ENCODE peak calls at places on chromosomes 12 and 14, in five cellular contexts. J, Y, U, V and F are unnamed samples. For H3K9me3, the result is how much of the 10 kb centered on the place peaks cover.

GRCh38 chr12:109310247-109311125 is 1.4 kb upstream of the FOXN4 start:
- DNase-seq in J (no peak), Y (no peak), U (no peak), V (no peak), F (no peak)

GRCh38 chr14:95895720-95896119 is 19.1 kb downstream of the TUNAR start:
- DNase-seq in J (no peak), Y (no peak), U (no peak), V (no peak), F (no peak)

GRCh38 chr12:89909753-89910152 is 201.1 kb upstream of the ATP2B1 start:
- DNase-seq in J (no peak), Y (no peak), U (no peak), V (no peak), F (no peak)

GRCh38 chr12:105204916-105205315 is 31.1 kb downstream of the APPL2 start:
- DNase-seq in J (no peak), Y (no peak), U (no peak), V (no peak), F (no peak)

GRCh38 chr12:64186789-64187188 is 35.3 kb downstream of the KICS2 start:
- DNase-seq in J (no peak), Y (no peak), U (no peak), V (no peak), F (no peak)

GRCh38 chr12:123363743-123364531 is 710 bp downstream of the SBNO1 start:
- DNase-seq in J (peak), Y (peak), U (peak), V (peak), F (peak)

GRCh38 chr12:14249368-14249767 is 116.1 kb upstream of the ATF7IP start:
- DNase-seq in J (no peak), Y (no peak), U (no peak), V (no peak), F (peak)

GRCh38 chr12:8780389-8780788 is 42.0 kb upstream of the A2ML1 start:
- DNase-seq in J (no peak), Y (no peak), U (no peak), V (no peak), F (peak)

GRCh38 chr14:47277703-47278102 is 397.7 kb downstream of the MDGA2 start:
- DNase-seq in J (no peak), Y (no peak), U (no peak), V (no peak), F (no peak)

GRCh38 chr14:94115068-94115591 is 4.6 kb downstream of the IFI27 start:
- DNase-seq in J (no peak), Y (no peak), U (no peak), V (no peak), F (no peak)

GRCh38 chr12:9701380-9702154 is 31.3 kb downstream of the CLECL1 start:
- DNase-seq in J (no peak), Y (no peak), U (no peak), V (no peak), F (no peak)

GRCh38 chr12:857611-858010 is 91.9 kb downstream of the RAD52 start:
- DNase-seq in J (no peak), Y (peak), U (no peak), V (no peak), F (no peak)

GRCh38 chr12:92029902-92030586 is 115.6 kb downstream of the BTG1 start:
- DNase-seq in J (no peak), Y (no peak), U (no peak), V (no peak), F (no peak)

GRCh38 chr12:12786716-12787601 is 1.5 kb downstream of the APOLD1 start:
- DNase-seq in J (peak), Y (peak), U (peak), V (peak), F (peak)

GRCh38 chr12:89038831-89039509 is 313.3 kb downstream of the DUSP6 start:
- DNase-seq in J (no peak), Y (peak), U (no peak), V (no peak), F (no peak)

GRCh38 chr14:77260631-77261030 is 10.4 kb downstream of the NGB start:
- DNase-seq in J (no peak), Y (peak), U (no peak), V (no peak), F (no peak)

GRCh38 chr14:55153951-55154350 is 24.9 kb downstream of the LGALS3 start:
- DNase-seq in J (no peak), Y (no peak), U (no peak), V (no peak), F (no peak)

GRCh38 chr14:50107850-50108249 is 8.5 kb downstream of the VCPKMT start:
- DNase-seq in J (no peak), Y (no peak), U (no peak), V (no peak), F (no peak)

GRCh38 chr12:68924546-68924945 is 8.4 kb downstream of the CPM start:
- DNase-seq in J (no peak), Y (no peak), U (no peak), V (no peak), F (no peak)

GRCh38 chr14:56797569-56798446 is 12.5 kb downstream of the OTX2 start:
- DNase-seq in J (no peak), Y (no peak), U (no peak), V (no peak), F (no peak)

GRCh38 chr12:85280138-85280983 is at the start of gene ALX1:
- DNase-seq in J (peak), Y (peak), U (peak), V (peak), F (peak)

GRCh38 chr14:31025335-31026075 is at the start of gene AP4S1:
- DNase-seq in J (peak), Y (peak), U (peak), V (peak), F (peak)

DNA sequence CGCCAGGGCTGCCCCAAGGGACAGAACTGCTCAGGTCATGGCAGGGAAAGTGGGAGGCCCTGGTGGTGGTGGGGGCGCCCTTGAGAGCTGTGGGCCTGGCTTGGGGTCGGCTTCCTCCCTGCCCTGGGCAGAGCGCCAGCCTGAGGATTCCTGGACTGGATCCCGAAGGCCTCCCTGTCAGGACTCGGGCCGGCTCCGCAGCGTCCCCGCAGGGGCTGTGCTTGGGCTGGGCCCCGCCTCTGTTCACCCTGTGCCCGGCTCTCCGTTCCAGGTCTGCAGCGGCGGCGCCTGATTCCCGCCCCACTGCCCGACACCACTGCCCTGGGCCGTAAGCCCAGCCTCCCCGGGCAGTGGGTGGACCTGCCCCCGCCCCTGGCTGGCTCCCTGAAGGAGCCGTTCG is 39.9 kb downstream of the KIF26A start:
- DNase-seq in J (no peak), Y (no peak), U (peak), V (no peak), F (no peak)
- H3K9me3 ChIP-seq in J (under half), Y (under half), U (under half), V (under half), F (under half)

GRCh38 chr12:52577316-52577715 is 3.7 kb upstream of the KRT74 start:
- DNase-seq in J (no peak), Y (no peak), U (no peak), V (peak), F (no peak)

GRCh38 chr12:52573743-52574142 is at the start of gene KRT74:
- DNase-seq in J (no peak), Y (no peak), U (no peak), V (no peak), F (no peak)

GRCh38 chr12:52573306-52573705 is 337 bp downstream of the KRT74 start:
- DNase-seq in J (no peak), Y (peak), U (no peak), V (no peak), F (no peak)

GRCh38 chr12:52575256-52575655 is 1.6 kb upstream of the KRT74 start:
- DNase-seq in J (no peak), Y (no peak), U (no peak), V (peak), F (no peak)

GRCh38 chr12:52575948-52576347 is 2.3 kb upstream of the KRT74 start:
- DNase-seq in J (no peak), Y (no peak), U (no peak), V (peak), F (no peak)
- H3K9me3 ChIP-seq in J (under half), Y (under half), U (under half), V (under half), F (under half)

GRCh38 chr14:84998216-84998615 is 531.7 kb upstream of the FLRT2 start:
- DNase-seq in J (no peak), Y (no peak), U (no peak), V (no peak), F (no peak)
- H3K9me3 ChIP-seq in J (under half), Y (under half), U (under half), V (under half), F (under half)

DNA sequence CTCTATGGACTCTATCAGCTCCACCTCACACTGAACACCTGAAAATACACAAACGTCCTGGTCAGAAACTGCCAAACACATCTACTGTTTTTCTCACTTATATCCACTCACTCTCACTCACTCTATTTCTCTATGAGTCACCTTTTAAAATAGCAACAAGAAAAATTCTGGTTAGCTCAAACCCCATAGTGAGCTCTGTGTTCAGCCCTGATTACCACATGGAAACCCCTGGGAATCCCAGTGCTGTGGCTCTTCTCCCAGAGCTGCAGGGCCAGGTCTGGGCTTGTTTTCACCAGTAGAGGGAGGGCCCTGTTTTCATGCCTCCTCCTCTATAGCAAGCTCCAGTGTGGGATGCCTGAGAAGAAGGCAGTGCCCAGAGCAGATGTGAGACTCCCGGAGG is 1126.1 kb downstream of the TMEM121 start:
- DNase-seq in J (no peak), Y (no peak), U (no peak), V (no peak), F (no peak)
- H3K9me3 ChIP-seq in J (under half), Y (under half), U (under half), V (under half), F (under half)

DNA sequence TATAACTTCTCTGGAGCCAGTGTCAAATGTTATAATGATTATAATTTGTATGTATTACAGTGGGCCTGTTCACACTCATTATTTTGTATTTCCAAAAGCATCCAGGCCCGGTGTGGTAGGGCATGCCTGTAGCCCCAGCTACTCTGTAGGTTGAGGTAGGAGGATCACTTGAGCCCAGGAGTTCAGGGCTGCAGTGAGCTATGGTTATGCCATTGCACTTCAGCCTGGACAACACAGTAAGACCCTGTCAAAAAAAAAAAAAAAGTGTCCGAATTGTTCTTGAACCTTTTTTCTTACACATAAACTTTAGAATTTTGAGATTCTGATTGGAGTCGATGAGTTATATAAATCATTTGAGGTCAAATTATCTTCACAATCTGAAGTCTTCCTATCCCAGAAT is 1.0 kb downstream of the ZNF84 start:
- DNase-seq in J (no peak), Y (no peak), U (no peak), V (no peak), F (no peak)
- H3K9me3 ChIP-seq in J (under half), Y (half or more), U (under half), V (under half), F (under half)

GRCh38 chr12:46046436-46046835 is 56.1 kb upstream of the SCAF11 start:
- DNase-seq in J (no peak), Y (no peak), U (no peak), V (no peak), F (no peak)
- H3K9me3 ChIP-seq in J (under half), Y (under half), U (under half), V (under half), F (under half)

DNA sequence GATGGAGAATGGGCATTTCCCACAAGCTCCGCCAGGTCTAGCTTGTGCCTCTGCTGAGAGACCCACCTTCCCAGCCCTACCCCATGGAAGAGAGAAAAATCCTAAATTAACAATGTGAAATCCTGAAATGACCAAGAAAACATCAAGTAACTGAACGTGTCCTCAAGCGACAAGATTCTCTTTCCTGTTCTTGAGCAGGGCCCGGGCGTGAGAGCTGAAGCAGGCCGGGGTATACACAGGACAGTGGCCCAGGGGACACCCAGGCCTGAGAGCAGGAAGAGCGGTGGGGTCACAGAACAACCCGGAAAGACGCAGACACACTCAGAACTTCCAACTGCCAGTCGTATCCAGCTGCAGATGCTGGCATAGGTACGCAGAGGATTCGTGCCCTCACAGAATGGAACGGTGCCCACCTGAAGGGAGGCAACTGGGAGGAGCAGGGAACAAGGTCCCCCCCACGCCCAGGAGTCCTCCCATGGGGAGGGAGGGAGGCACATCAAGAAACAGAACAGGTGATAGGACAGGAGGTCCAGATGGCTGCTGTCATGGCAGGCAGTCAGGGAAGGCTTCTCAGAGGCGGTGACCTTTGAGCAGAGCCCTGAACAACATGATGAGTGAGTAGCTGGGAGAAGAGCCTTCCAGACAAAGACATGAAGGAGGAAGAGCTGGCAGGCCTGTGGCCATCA is 9.1 kb downstream of the RIMBP2 start:
- DNase-seq in J (no peak), Y (no peak), U (no peak), V (no peak), F (no peak)
- H3K9me3 ChIP-seq in J (under half), Y (under half), U (under half), V (under half), F (under half)